ENCODE peak calls at places on chromosomes 6 and 20, in ten cellular contexts. One of them, this sample, is unnamed.

GRCh38 chr6:148509789-148510581 is 167.3 kb downstream of the SASH1 start:
- DNase-seq in hepatocyte: peak
- DNase-seq in sigmoid colon: peak
- DNase-seq in breast epithelium: no peak
- DNase-seq in fibroblast of lung: peak
- DNase-seq in OCI-LY7: no peak
- DNase-seq in stomach: no peak
- DNase-seq in tibial artery: peak
- DNase-seq in AG04450: peak
- DNase-seq in astrocyte: peak
- DNase-seq in this sample: no peak

GRCh38 chr20:59351148-59352040 is 51.0 kb downstream of the EDN3 start:
- DNase-seq in fibroblast of lung: no peak
- DNase-seq in astrocyte: no peak
- DNase-seq in stomach: no peak
- DNase-seq in hepatocyte: peak
- DNase-seq in breast epithelium: no peak
- DNase-seq in tibial artery: no peak
- DNase-seq in sigmoid colon: no peak
- DNase-seq in OCI-LY7: no peak
- DNase-seq in AG04450: no peak
- DNase-seq in this sample: no peak

GRCh38 chr20:50931048-50931305 is 260 bp downstream of the ADNP start:
- DNase-seq in astrocyte: no peak
- DNase-seq in tibial artery: no peak
- DNase-seq in breast epithelium: no peak
- DNase-seq in fibroblast of lung: no peak
- DNase-seq in OCI-LY7: no peak
- DNase-seq in AG04450: no peak
- DNase-seq in sigmoid colon: no peak
- DNase-seq in stomach: no peak
- DNase-seq in hepatocyte: no peak
- DNase-seq in this sample: no peak

GRCh38 chr6:153436346-153436745 is 305.3 kb upstream of the RGS17 start:
- DNase-seq in hepatocyte: no peak
- DNase-seq in OCI-LY7: no peak
- DNase-seq in sigmoid colon: no peak
- DNase-seq in astrocyte: no peak
- DNase-seq in AG04450: no peak
- DNase-seq in tibial artery: no peak
- DNase-seq in stomach: no peak
- DNase-seq in fibroblast of lung: no peak
- DNase-seq in breast epithelium: no peak
- DNase-seq in this sample: no peak

GRCh38 chr6:84575264-84575663 is 189.1 kb downstream of the TBX18 start:
- DNase-seq in sigmoid colon: no peak
- DNase-seq in hepatocyte: no peak
- DNase-seq in OCI-LY7: no peak
- DNase-seq in fibroblast of lung: peak
- DNase-seq in stomach: no peak
- DNase-seq in AG04450: no peak
- DNase-seq in breast epithelium: no peak
- DNase-seq in tibial artery: no peak
- DNase-seq in astrocyte: peak
- DNase-seq in this sample: peak

GRCh38 chr20:55561259-55561658 is 444.1 kb downstream of the CBLN4 start:
- DNase-seq in AG04450: no peak
- DNase-seq in hepatocyte: no peak
- DNase-seq in sigmoid colon: no peak
- DNase-seq in astrocyte: no peak
- DNase-seq in stomach: no peak
- DNase-seq in breast epithelium: no peak
- DNase-seq in OCI-LY7: no peak
- DNase-seq in tibial artery: no peak
- DNase-seq in fibroblast of lung: peak
- DNase-seq in this sample: no peak

GRCh38 chr6:133837801-133838349 is 51.0 kb upstream of the TCF21 start:
- DNase-seq in OCI-LY7: peak
- DNase-seq in AG04450: no peak
- DNase-seq in hepatocyte: peak
- DNase-seq in stomach: peak
- DNase-seq in astrocyte: no peak
- DNase-seq in breast epithelium: no peak
- DNase-seq in tibial artery: no peak
- DNase-seq in sigmoid colon: no peak
- DNase-seq in fibroblast of lung: peak
- DNase-seq in this sample: peak

GRCh38 chr20:58094160-58094559 is 134.3 kb downstream of the ANKRD60 start:
- DNase-seq in fibroblast of lung: no peak
- DNase-seq in stomach: no peak
- DNase-seq in astrocyte: no peak
- DNase-seq in sigmoid colon: no peak
- DNase-seq in breast epithelium: no peak
- DNase-seq in AG04450: no peak
- DNase-seq in hepatocyte: no peak
- DNase-seq in OCI-LY7: no peak
- DNase-seq in tibial artery: no peak
- DNase-seq in this sample: no peak

GRCh38 chr6:29797120-29797519 is 30.5 kb upstream of the HLA-G start:
- DNase-seq in astrocyte: no peak
- DNase-seq in tibial artery: peak
- DNase-seq in sigmoid colon: no peak
- DNase-seq in fibroblast of lung: peak
- DNase-seq in stomach: no peak
- DNase-seq in OCI-LY7: no peak
- DNase-seq in breast epithelium: no peak
- DNase-seq in AG04450: no peak
- DNase-seq in hepatocyte: peak
- DNase-seq in this sample: no peak

GRCh38 chr20:4130404-4131189 is 115.2 kb upstream of the RNF24 start:
- DNase-seq in fibroblast of lung: peak
- DNase-seq in OCI-LY7: no peak
- DNase-seq in stomach: no peak
- DNase-seq in AG04450: no peak
- DNase-seq in breast epithelium: no peak
- DNase-seq in tibial artery: no peak
- DNase-seq in astrocyte: peak
- DNase-seq in hepatocyte: no peak
- DNase-seq in sigmoid colon: no peak
- DNase-seq in this sample: peak

GRCh38 chr6:144561455-144562043 is 276.4 kb downstream of the UTRN start:
- DNase-seq in sigmoid colon: no peak
- DNase-seq in hepatocyte: no peak
- DNase-seq in tibial artery: no peak
- DNase-seq in fibroblast of lung: no peak
- DNase-seq in breast epithelium: no peak
- DNase-seq in stomach: no peak
- DNase-seq in astrocyte: no peak
- DNase-seq in AG04450: no peak
- DNase-seq in OCI-LY7: no peak
- DNase-seq in this sample: no peak

GRCh38 chr6:144564202-144564601 is 279.1 kb downstream of the UTRN start:
- DNase-seq in AG04450: no peak
- DNase-seq in breast epithelium: no peak
- DNase-seq in sigmoid colon: no peak
- DNase-seq in fibroblast of lung: no peak
- DNase-seq in hepatocyte: no peak
- DNase-seq in tibial artery: no peak
- DNase-seq in OCI-LY7: no peak
- DNase-seq in astrocyte: no peak
- DNase-seq in stomach: no peak
- DNase-seq in this sample: no peak

GRCh38 chr6:144555078-144555477 is 269.9 kb downstream of the UTRN start:
- DNase-seq in hepatocyte: no peak
- DNase-seq in astrocyte: no peak
- DNase-seq in sigmoid colon: no peak
- DNase-seq in stomach: no peak
- DNase-seq in AG04450: no peak
- DNase-seq in breast epithelium: no peak
- DNase-seq in fibroblast of lung: no peak
- DNase-seq in OCI-LY7: no peak
- DNase-seq in tibial artery: no peak
- DNase-seq in this sample: no peak

GRCh38 chr6:144559865-144560603 is 274.9 kb downstream of the UTRN start:
- DNase-seq in AG04450: no peak
- DNase-seq in astrocyte: peak
- DNase-seq in hepatocyte: peak
- DNase-seq in stomach: no peak
- DNase-seq in tibial artery: no peak
- DNase-seq in breast epithelium: no peak
- DNase-seq in OCI-LY7: no peak
- DNase-seq in fibroblast of lung: peak
- DNase-seq in sigmoid colon: no peak
- DNase-seq in this sample: peak
- H3K27ac ChIP-seq in AG04450: no peak
- H3K27ac ChIP-seq in astrocyte: peak
- H3K27ac ChIP-seq in hepatocyte: peak
- H3K27ac ChIP-seq in stomach: no peak
- H3K27ac ChIP-seq in tibial artery: no peak
- H3K27ac ChIP-seq in breast epithelium: no peak
- H3K27ac ChIP-seq in OCI-LY7: no peak
- H3K27ac ChIP-seq in fibroblast of lung: no peak
- H3K27ac ChIP-seq in sigmoid colon: no peak
- H3K27ac ChIP-seq in this sample: peak

GRCh38 chr6:82240191-82240590 is 7.4 kb downstream of the IBTK start:
- DNase-seq in hepatocyte: no peak
- DNase-seq in astrocyte: no peak
- DNase-seq in breast epithelium: no peak
- DNase-seq in tibial artery: no peak
- DNase-seq in stomach: no peak
- DNase-seq in fibroblast of lung: no peak
- DNase-seq in OCI-LY7: no peak
- DNase-seq in sigmoid colon: no peak
- DNase-seq in AG04450: no peak
- DNase-seq in this sample: no peak

GRCh38 chr6:82246370-82246769 is 1.2 kb downstream of the IBTK start:
- DNase-seq in stomach: no peak
- DNase-seq in fibroblast of lung: no peak
- DNase-seq in tibial artery: no peak
- DNase-seq in hepatocyte: no peak
- DNase-seq in AG04450: no peak
- DNase-seq in astrocyte: no peak
- DNase-seq in sigmoid colon: no peak
- DNase-seq in OCI-LY7: no peak
- DNase-seq in breast epithelium: no peak
- DNase-seq in this sample: peak

GRCh38 chr6:82246802-82247633 is 526 bp downstream of the IBTK start:
- DNase-seq in fibroblast of lung: peak
- DNase-seq in hepatocyte: peak
- DNase-seq in OCI-LY7: peak
- DNase-seq in sigmoid colon: peak
- DNase-seq in tibial artery: no peak
- DNase-seq in stomach: peak
- DNase-seq in astrocyte: peak
- DNase-seq in AG04450: no peak
- DNase-seq in breast epithelium: peak
- DNase-seq in this sample: peak

GRCh38 chr6:82245376-82245775 is 2.2 kb downstream of the IBTK start:
- DNase-seq in hepatocyte: no peak
- DNase-seq in breast epithelium: no peak
- DNase-seq in OCI-LY7: no peak
- DNase-seq in astrocyte: no peak
- DNase-seq in tibial artery: no peak
- DNase-seq in fibroblast of lung: no peak
- DNase-seq in stomach: no peak
- DNase-seq in sigmoid colon: no peak
- DNase-seq in AG04450: no peak
- DNase-seq in this sample: no peak

GRCh38 chr6:82243886-82244285 is 3.7 kb downstream of the IBTK start:
- DNase-seq in stomach: no peak
- DNase-seq in tibial artery: no peak
- DNase-seq in hepatocyte: no peak
- DNase-seq in astrocyte: no peak
- DNase-seq in fibroblast of lung: no peak
- DNase-seq in OCI-LY7: no peak
- DNase-seq in breast epithelium: no peak
- DNase-seq in sigmoid colon: no peak
- DNase-seq in AG04450: no peak
- DNase-seq in this sample: no peak
- TF ChIP-seq CTCF in stomach: no peak
- TF ChIP-seq CTCF in tibial artery: no peak
- TF ChIP-seq CTCF in hepatocyte: no peak
- TF ChIP-seq CTCF in astrocyte: no peak
- TF ChIP-seq CTCF in fibroblast of lung: no peak
- TF ChIP-seq CTCF in OCI-LY7: no peak
- TF ChIP-seq CTCF in breast epithelium: no peak
- TF ChIP-seq CTCF in sigmoid colon: no peak
- TF ChIP-seq CTCF in AG04450: no peak
- TF ChIP-seq CTCF in this sample: no peak

GRCh38 chr6:7656355-7656754 is 66.4 kb downstream of the SNRNP48 start:
- DNase-seq in fibroblast of lung: no peak
- DNase-seq in sigmoid colon: no peak
- DNase-seq in breast epithelium: no peak
- DNase-seq in hepatocyte: no peak
- DNase-seq in stomach: no peak
- DNase-seq in tibial artery: no peak
- DNase-seq in astrocyte: no peak
- DNase-seq in OCI-LY7: no peak
- DNase-seq in AG04450: no peak
- DNase-seq in this sample: no peak
- H3K27ac ChIP-seq in fibroblast of lung: no peak
- H3K27ac ChIP-seq in sigmoid colon: no peak
- H3K27ac ChIP-seq in breast epithelium: no peak
- H3K27ac ChIP-seq in hepatocyte: no peak
- H3K27ac ChIP-seq in stomach: no peak
- H3K27ac ChIP-seq in tibial artery: no peak
- H3K27ac ChIP-seq in astrocyte: no peak
- H3K27ac ChIP-seq in OCI-LY7: no peak
- H3K27ac ChIP-seq in AG04450: no peak
- H3K27ac ChIP-seq in this sample: no peak

GRCh38 chr6:42821846-42822245 is 40.0 kb downstream of the BICRAL start:
- DNase-seq in sigmoid colon: no peak
- DNase-seq in hepatocyte: no peak
- DNase-seq in astrocyte: no peak
- DNase-seq in AG04450: no peak
- DNase-seq in tibial artery: no peak
- DNase-seq in breast epithelium: no peak
- DNase-seq in fibroblast of lung: no peak
- DNase-seq in stomach: no peak
- DNase-seq in OCI-LY7: no peak
- DNase-seq in this sample: no peak

GRCh38 chr6:42820509-42821340 is 38.9 kb downstream of the BICRAL start:
- DNase-seq in breast epithelium: no peak
- DNase-seq in fibroblast of lung: no peak
- DNase-seq in hepatocyte: no peak
- DNase-seq in OCI-LY7: no peak
- DNase-seq in astrocyte: no peak
- DNase-seq in AG04450: no peak
- DNase-seq in tibial artery: peak
- DNase-seq in sigmoid colon: peak
- DNase-seq in stomach: no peak
- DNase-seq in this sample: no peak

GRCh38 chr6:42821341-42821668 is 39.5 kb downstream of the BICRAL start:
- DNase-seq in stomach: no peak
- DNase-seq in AG04450: no peak
- DNase-seq in hepatocyte: no peak
- DNase-seq in astrocyte: no peak
- DNase-seq in OCI-LY7: no peak
- DNase-seq in fibroblast of lung: no peak
- DNase-seq in tibial artery: no peak
- DNase-seq in breast epithelium: no peak
- DNase-seq in sigmoid colon: no peak
- DNase-seq in this sample: no peak

GRCh38 chr6:42818878-42819277 is 37.0 kb downstream of the BICRAL start:
- DNase-seq in hepatocyte: no peak
- DNase-seq in fibroblast of lung: no peak
- DNase-seq in OCI-LY7: no peak
- DNase-seq in sigmoid colon: no peak
- DNase-seq in AG04450: no peak
- DNase-seq in tibial artery: no peak
- DNase-seq in breast epithelium: no peak
- DNase-seq in astrocyte: no peak
- DNase-seq in stomach: no peak
- DNase-seq in this sample: no peak

GRCh38 chr6:42819803-42820508 is 38.1 kb downstream of the BICRAL start:
- DNase-seq in sigmoid colon: no peak
- DNase-seq in astrocyte: no peak
- DNase-seq in OCI-LY7: peak
- DNase-seq in hepatocyte: no peak
- DNase-seq in fibroblast of lung: no peak
- DNase-seq in stomach: no peak
- DNase-seq in breast epithelium: no peak
- DNase-seq in tibial artery: no peak
- DNase-seq in AG04450: no peak
- DNase-seq in this sample: no peak
- TF ChIP-seq CTCF in sigmoid colon: no peak
- TF ChIP-seq CTCF in astrocyte: no peak
- TF ChIP-seq CTCF in OCI-LY7: peak
- TF ChIP-seq CTCF in hepatocyte: no peak
- TF ChIP-seq CTCF in fibroblast of lung: peak
- TF ChIP-seq CTCF in stomach: no peak
- TF ChIP-seq CTCF in breast epithelium: no peak
- TF ChIP-seq CTCF in tibial artery: no peak
- TF ChIP-seq CTCF in AG04450: peak
- TF ChIP-seq CTCF in this sample: no peak